ENCODE peak calls at places on chromosomes 6 and 20, in seven cellular contexts. O is RWPE1, S is right atrium auricular region, N is activated T-cell treated with anti-CD3 and anti-CD28 coated beads for 24 hours, J is COR-L47, W is ELR, L is AG04450. V is an unnamed sample.

GRCh38 chr6:6635869-6636268 is 47.3 kb downstream of the LY86 start:
- DNase-seq in W (peak), N (no peak), L (no peak), J (no peak), O (no peak), S (no peak), V (no peak)

GRCh38 chr6:35552285-35552917 is 39.7 kb upstream of the TULP1 start:
- DNase-seq in L (no peak), O (no peak), W (peak), J (no peak), N (peak), S (no peak), V (peak)

GRCh38 chr6:97322226-97322625 is 39.2 kb upstream of the MMS22L start:
- DNase-seq in W (peak), S (no peak), N (no peak), O (no peak), L (no peak), J (no peak), V (no peak)

GRCh38 chr20:24296477-24297380 is 172.7 kb upstream of the SYNDIG1 start:
- DNase-seq in W (peak), L (no peak), S (no peak), N (no peak), J (no peak), O (no peak), V (no peak)

GRCh38 chr20:1840865-1841553 is 54.2 kb upstream of the SIRPA start:
- DNase-seq in N (no peak), O (no peak), J (no peak), S (no peak), L (no peak), W (no peak), V (no peak)

GRCh38 chr6:42210551-42210950 is 7.1 kb downstream of the MRPS10 start:
- DNase-seq in N (no peak), S (no peak), W (no peak), J (peak), O (no peak), L (no peak), V (no peak)

GRCh38 chr20:48131581-48131980 is 346.3 kb upstream of the SULF2 start:
- DNase-seq in J (no peak), W (no peak), O (no peak), N (no peak), L (no peak), S (no peak), V (no peak)

GRCh38 chr6:137087902-137088301 is 43.1 kb upstream of the IL20RA start:
- DNase-seq in J (no peak), W (no peak), L (no peak), S (no peak), N (no peak), O (no peak), V (no peak)

GRCh38 chr6:150078788-150079187 is 9.9 kb upstream of the ULBP3 start:
- DNase-seq in O (no peak), S (no peak), N (no peak), J (no peak), L (no peak), W (peak), V (no peak)

GRCh38 chr6:14661188-14661587 is 543.6 kb downstream of the CD83 start:
- DNase-seq in W (peak), N (peak), J (no peak), S (no peak), O (no peak), L (no peak), V (no peak)

GRCh38 chr6:132188865-132189264 is 212.4 kb downstream of the MOXD1 start:
- DNase-seq in N (no peak), O (peak), W (peak), J (no peak), L (no peak), S (no peak), V (no peak)

GRCh38 chr6:46490425-46491200 is 636 bp downstream of the RCAN2 start:
- DNase-seq in S (no peak), J (peak), O (no peak), W (peak), L (no peak), N (no peak), V (no peak)

GRCh38 chr20:41533537-41534136 is 84.5 kb downstream of the CHD6 start:
- DNase-seq in W (no peak), N (no peak), O (no peak), S (no peak), L (no peak), J (peak), V (no peak)

GRCh38 chr20:10521068-10521834 is 86.1 kb downstream of the SLX4IP start:
- DNase-seq in J (no peak), W (peak), N (no peak), S (no peak), L (no peak), O (peak), V (peak)

GRCh38 chr6:28648035-28648877 is 122.6 kb downstream of the GPX5 start:
- DNase-seq in N (peak), J (peak), O (peak), L (peak), S (no peak), W (peak), V (no peak)

GRCh38 chr6:89079611-89080213 is 839 bp upstream of the PNRC1 start:
- DNase-seq in O (peak), L (no peak), S (peak), W (peak), J (no peak), N (peak), V (peak)

GRCh38 chr20:19463597-19463996 is 251.2 kb downstream of the SLC24A3 start:
- DNase-seq in J (no peak), N (no peak), W (no peak), S (no peak), O (no peak), L (no peak), V (no peak)

GRCh38 chr6:170260686-170261085 is 30.2 kb downstream of the DLL1 start:
- DNase-seq in S (no peak), O (no peak), L (no peak), N (no peak), W (no peak), J (no peak), V (no peak)

GRCh38 chr20:46021361-46022359 is 7.4 kb upstream of the SLC12A5 start:
- DNase-seq in S (no peak), L (no peak), O (peak), W (peak), J (peak), N (no peak), V (peak)

GRCh38 chr20:3239026-3239866 is at the start of gene SLC4A11:
- DNase-seq in L (no peak), O (peak), S (no peak), W (peak), J (no peak), N (no peak), V (peak)

GRCh38 chr20:50450961-50451752 is 59.0 kb upstream of the PTPN1 start:
- DNase-seq in O (no peak), N (no peak), W (peak), J (no peak), L (no peak), S (peak), V (peak)

GRCh38 chr6:47278545-47278944 is 31.2 kb downstream of the TNFRSF21 start:
- DNase-seq in O (no peak), N (no peak), S (no peak), W (no peak), J (no peak), L (peak), V (peak)

GRCh38 chr20:47741669-47742345 is 43.5 kb downstream of the SULF2 start:
- DNase-seq in O (no peak), W (no peak), J (peak), L (no peak), N (no peak), S (no peak), V (no peak)

GRCh38 chr20:8994045-8994444 is 74.8 kb upstream of the PLCB4 start:
- DNase-seq in N (no peak), O (no peak), L (no peak), W (no peak), S (no peak), J (no peak), V (peak)

GRCh38 chr6:80287607-80288006 is 181.1 kb downstream of the BCKDHB start:
- DNase-seq in W (no peak), O (no peak), S (no peak), J (no peak), N (no peak), L (no peak), V (no peak)

GRCh38 chr6:31204751-31205145 is 34.3 kb upstream of the POU5F1 start:
- DNase-seq in N (no peak), S (no peak), O (no peak), W (peak), J (no peak), L (no peak), V (no peak)

GRCh38 chr6:12060780-12061619 is 48.9 kb downstream of the HIVEP1 start:
- DNase-seq in L (no peak), W (no peak), J (peak), S (peak), O (peak), N (peak), V (peak)

GRCh38 chr6:27415898-27416297 is 27.3 kb downstream of the ZNF391 start:
- DNase-seq in W (no peak), O (no peak), L (no peak), J (no peak), N (no peak), S (no peak), V (no peak)

GRCh38 chr20:7672551-7672950 is 267.7 kb downstream of the HAO1 start:
- DNase-seq in J (peak), N (no peak), O (no peak), S (no peak), W (no peak), L (no peak), V (no peak)

GRCh38 chr6:15465212-15465611 is 197.6 kb downstream of the DTNBP1 start:
- DNase-seq in N (no peak), W (peak), J (no peak), S (no peak), L (no peak), O (no peak), V (no peak)

GRCh38 chr6:36856277-36856676 is 17.0 kb upstream of the CPNE5 start:
- DNase-seq in W (no peak), S (no peak), L (no peak), O (no peak), J (no peak), N (no peak), V (no peak)

GRCh38 chr6:23180504-23181293 is 611.3 kb downstream of the HDGFL1 start:
- DNase-seq in W (no peak), J (peak), O (no peak), L (peak), N (no peak), S (no peak), V (no peak)

GRCh38 chr20:44745560-44746366 is at the start of gene KCNK15:
- DNase-seq in N (peak), L (no peak), W (peak), S (peak), O (no peak), J (no peak), V (peak)

GRCh38 chr6:31009731-31010130 is 543 bp upstream of the MUC22 start:
- DNase-seq in W (peak), J (no peak), L (no peak), O (no peak), N (no peak), S (no peak), V (no peak)

GRCh38 chr20:46028110-46028509 is 905 bp upstream of the SLC12A5 start:
- DNase-seq in S (no peak), W (no peak), L (no peak), J (no peak), N (no peak), O (no peak), V (no peak)

GRCh38 chr20:38893485-38894090 is 32.6 kb upstream of the FAM83D start:
- DNase-seq in N (peak), L (no peak), W (peak), O (peak), J (peak), S (no peak), V (no peak)

GRCh38 chr20:41138527-41139226 is 1.3 kb downstream of the PLCG1 start:
- DNase-seq in N (no peak), W (peak), L (no peak), O (peak), S (no peak), J (no peak), V (no peak)

V was measured in HL-60.